ENCODE peak calls at places on chromosomes 2 and 18, in six cellular contexts. I is uterus, O is esophagus squamous epithelium, Y is adrenal gland, J is psoas muscle, X is foreskin keratinocyte. M is an unnamed sample. For H3K4me1, the result is how much of the 10 kb centered on the place peaks cover.

GRCh38 chr2:54629914-54630609 is 93.4 kb upstream of the EML6 start:
- DNase-seq in O (no peak), X (peak), I (no peak), Y (peak), J (peak), M (peak)

GRCh38 chr2:95305341-95306058 is 8.4 kb downstream of the KCNIP3 start:
- DNase-seq in X (no peak), I (no peak), Y (no peak), O (no peak), J (no peak), M (no peak)

GRCh38 chr2:10097352-10098148 is 17.3 kb upstream of the CYS1 start:
- DNase-seq in Y (peak), O (no peak), J (peak), I (peak), X (no peak), M (peak)

GRCh38 chr18:49249523-49249922 is 210.9 kb downstream of the DYM start:
- DNase-seq in X (peak), Y (no peak), O (no peak), I (no peak), J (no peak), M (no peak)

GRCh38 chr2:46066591-46066990 is 230.6 kb upstream of the EPAS1 start:
- DNase-seq in X (no peak), J (no peak), Y (no peak), O (no peak), I (no peak), M (no peak)

GRCh38 chr2:239178484-239178883 is 222.3 kb downstream of the HDAC4 start:
- DNase-seq in O (no peak), I (peak), X (no peak), Y (no peak), J (no peak), M (no peak)

GRCh38 chr18:61651880-61652268 is 240.9 kb downstream of the RNF152 start:
- DNase-seq in O (no peak), X (no peak), J (no peak), Y (no peak), I (no peak), M (no peak)

GRCh38 chr2:95348609-95349567 is 51.7 kb downstream of the KCNIP3 start:
- DNase-seq in I (peak), X (no peak), Y (peak), O (no peak), J (no peak), M (peak)

GRCh38 chr2:190466819-190467444 is 58.8 kb downstream of the MFSD6 start:
- DNase-seq in I (no peak), Y (no peak), J (no peak), X (no peak), O (no peak), M (peak)

GRCh38 chr2:237485844-237486243 is 1.2 kb upstream of the MLPH start:
- DNase-seq in X (no peak), Y (no peak), J (no peak), I (no peak), O (no peak), M (no peak)

GRCh38 chr2:145329976-145330375 is 810.1 kb upstream of the ZEB2 start:
- DNase-seq in O (no peak), Y (no peak), X (no peak), J (no peak), I (no peak), M (no peak)

GRCh38 chr2:175834472-175834871 is 167.6 kb downstream of the LNPK start:
- DNase-seq in Y (no peak), O (no peak), J (no peak), I (no peak), X (no peak), M (no peak)

GRCh38 chr2:11750917-11751316 is 4.5 kb downstream of the LPIN1 start:
- DNase-seq in J (no peak), X (no peak), O (no peak), I (no peak), Y (no peak), M (no peak)
- H3K4me1 ChIP-seq in J (half or more), X (under half), O (half or more), I (under half), Y (under half), M (under half)

GRCh38 chr18:57737661-57738060 is 65.5 kb downstream of the ATP8B1 start:
- DNase-seq in X (peak), O (peak), I (peak), J (peak), Y (peak), M (peak)
- H3K27ac ChIP-seq in X (no peak), O (peak), I (peak), J (no peak), Y (no peak), M (no peak)

GRCh38 chr2:28622101-28622499 is 126.2 kb downstream of the PLB1 start:
- DNase-seq in Y (no peak), J (no peak), I (no peak), X (no peak), O (no peak), M (no peak)
- H3K4me1 ChIP-seq in Y (under half), J (under half), I (under half), X (under half), O (half or more), M (under half)

GRCh38 chr2:86806059-86806857 is 15.5 kb upstream of the CD8A start:
- DNase-seq in O (no peak), J (no peak), X (no peak), I (no peak), Y (no peak), M (no peak)

GRCh38 chr2:86807121-86807461 is 16.4 kb upstream of the CD8A start:
- DNase-seq in I (no peak), Y (no peak), J (no peak), O (no peak), X (no peak), M (no peak)

GRCh38 chr2:86809481-86810121 is 18.9 kb upstream of the CD8A start:
- DNase-seq in Y (no peak), X (no peak), J (no peak), O (no peak), I (no peak), M (no peak)

GRCh38 chr2:86807462-86808275 is 17.0 kb upstream of the CD8A start:
- DNase-seq in O (no peak), X (peak), I (no peak), Y (peak), J (peak), M (peak)

GRCh38 chr2:86808315-86809161 is 17.8 kb upstream of the CD8A start:
- DNase-seq in O (peak), Y (peak), X (peak), I (peak), J (peak), M (peak)
- H3K27ac ChIP-seq in O (peak), Y (no peak), X (no peak), I (no peak), J (no peak), M (no peak)

GRCh38 chr2:213137064-213137463 is 14.3 kb downstream of the IKZF2 start:
- DNase-seq in I (no peak), J (no peak), X (no peak), Y (no peak), O (no peak), M (no peak)
- H3K4me1 ChIP-seq in I (under half), J (under half), X (under half), Y (under half), O (under half), M (under half)

GRCh38 chr2:6358542-6358941 is 507.2 kb downstream of the CMPK2 start:
- DNase-seq in I (no peak), O (no peak), Y (no peak), X (no peak), J (no peak), M (no peak)
- H3K27ac ChIP-seq in I (no peak), O (no peak), Y (no peak), X (no peak), J (no peak), M (no peak)

GRCh38 chr2:200761168-200761715 is 50.5 kb upstream of the BZW1 start:
- DNase-seq in X (no peak), O (no peak), Y (no peak), I (no peak), J (no peak), M (no peak)
- H3K4me1 ChIP-seq in X (under half), O (under half), Y (under half), I (under half), J (under half), M (under half)